ENCODE peak calls at places on chromosomes 5 and 9, in six cellular contexts. L, V, D, Z, G and A are unnamed samples.

GRCh38 chr9:107226431-107226830 is 56.6 kb upstream of the RAD23B start:
- DNase-seq in V (no peak), L (no peak), Z (no peak), D (no peak), G (peak), A (no peak)

GRCh38 chr5:2213121-2213730 is 330.5 kb upstream of the IRX4 start:
- DNase-seq in G (no peak), L (no peak), V (no peak), Z (no peak), D (no peak), A (no peak)

GRCh38 chr9:136431782-136432350 is 7.8 kb downstream of the INPP5E start:
- DNase-seq in G (no peak), D (no peak), Z (no peak), L (no peak), V (no peak), A (no peak)

GRCh38 chr9:121604242-121604641 is 47.2 kb upstream of the DAB2IP start:
- DNase-seq in V (no peak), L (no peak), Z (no peak), D (no peak), G (peak), A (no peak)

GRCh38 chr9:114031948-114032688 is 46.0 kb downstream of the AMBP start:
- DNase-seq in G (no peak), Z (no peak), L (peak), D (no peak), V (peak), A (no peak)

GRCh38 chr5:103519550-103519949 is 43.0 kb downstream of the NUDT12 start:
- DNase-seq in V (no peak), L (no peak), G (peak), Z (no peak), D (peak), A (no peak)

GRCh38 chr5:135324897-135325650 is 74.0 kb downstream of the MACROH2A1 start:
- DNase-seq in Z (no peak), V (no peak), D (no peak), G (no peak), L (no peak), A (no peak)

GRCh38 chr5:61614606-61615005 is 282.5 kb downstream of the ZSWIM6 start:
- DNase-seq in G (no peak), V (no peak), D (no peak), Z (no peak), L (no peak), A (no peak)

GRCh38 chr9:25427898-25428297 is 250.3 kb downstream of the TUSC1 start:
- DNase-seq in Z (no peak), L (no peak), D (no peak), G (no peak), V (no peak), A (no peak)

GRCh38 chr9:93097496-93098205 is 1.6 kb downstream of the CARD19 start:
- DNase-seq in Z (no peak), D (no peak), G (no peak), V (peak), L (no peak), A (no peak)

GRCh38 chr5:175541264-175541663 is 62.9 kb downstream of the SFXN1 start:
- DNase-seq in L (no peak), V (no peak), G (no peak), D (no peak), Z (no peak), A (no peak)

GRCh38 chr5:76583163-76584047 is 39.8 kb downstream of the F2RL2 start:
- DNase-seq in Z (no peak), V (no peak), G (peak), D (peak), L (no peak), A (no peak)

GRCh38 chr5:172830876-172831662 is 3.0 kb upstream of the ERGIC1 start:
- DNase-seq in V (peak), L (no peak), Z (no peak), G (no peak), D (peak), A (peak)

GRCh38 chr5:60185230-60186104 is 291.9 kb upstream of the PDE4D start:
- DNase-seq in G (no peak), Z (no peak), V (no peak), L (no peak), D (no peak), A (no peak)

GRCh38 chr9:77648458-77649108 is 461 bp upstream of the GNA14 start:
- DNase-seq in G (peak), D (peak), L (peak), V (no peak), Z (peak), A (no peak)

GRCh38 chr9:74528207-74528606 is 31.1 kb downstream of the RORB start:
- DNase-seq in Z (no peak), L (no peak), V (no peak), D (no peak), G (no peak), A (no peak)

GRCh38 chr5:76527685-76528161 is 95.5 kb downstream of the F2RL2 start:
- DNase-seq in L (no peak), Z (no peak), D (peak), G (peak), V (no peak), A (no peak)

GRCh38 chr9:32010322-32010721 is 374.1 kb upstream of the ACO1 start:
- DNase-seq in V (no peak), Z (no peak), L (no peak), G (no peak), D (no peak), A (no peak)
- H3K27ac ChIP-seq in V (no peak), Z (no peak), L (no peak), G (no peak), D (no peak), A (no peak)

GRCh38 chr5:167063788-167064187 is 1227.7 kb upstream of the WWC1 start:
- DNase-seq in L (no peak), Z (no peak), G (no peak), D (no peak), V (no peak), A (no peak)

GRCh38 chr5:167061695-167062094 is 1229.8 kb upstream of the WWC1 start:
- DNase-seq in L (no peak), D (no peak), G (no peak), V (no peak), Z (no peak), A (no peak)

GRCh38 chr5:167065784-167066183 is 1225.7 kb upstream of the WWC1 start:
- DNase-seq in G (no peak), L (no peak), Z (no peak), D (no peak), V (no peak), A (no peak)

GRCh38 chr5:167058481-167058880 is 1233.0 kb upstream of the WWC1 start:
- DNase-seq in V (no peak), G (no peak), D (no peak), Z (no peak), L (no peak), A (no peak)

DNA sequence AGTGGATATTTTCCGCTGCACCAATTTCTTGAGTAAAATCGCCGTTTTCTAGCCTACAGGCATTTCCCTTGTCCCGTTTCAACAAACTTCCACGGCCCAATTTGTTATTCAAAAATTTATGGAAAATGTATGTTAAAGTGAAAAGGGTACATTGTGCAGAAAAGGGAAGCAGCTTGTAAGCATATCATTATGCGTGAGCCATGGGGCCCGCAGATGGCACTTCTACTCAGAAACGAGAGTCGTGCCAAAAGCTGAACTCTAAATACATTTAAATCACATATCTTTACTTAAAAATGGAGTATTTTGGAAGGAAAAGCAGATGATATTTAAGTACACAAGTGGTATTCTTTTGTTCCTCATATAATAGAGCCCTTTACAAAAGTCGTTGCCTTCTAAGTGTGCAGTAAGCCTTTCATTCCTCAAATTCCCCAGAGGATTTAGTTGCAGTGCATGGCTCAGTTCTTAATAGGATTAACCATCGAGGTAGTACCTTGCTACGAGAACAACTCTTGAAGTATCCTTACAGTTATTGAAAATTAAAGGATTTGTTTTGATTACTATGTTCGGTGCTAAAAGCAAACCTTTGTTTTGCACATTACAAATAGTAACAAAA is 1227.1 kb upstream of the WWC1 start:
- DNase-seq in L (no peak), Z (no peak), V (no peak), D (no peak), G (peak), A (no peak)
- H3K4me3 ChIP-seq in L (no peak), Z (no peak), V (no peak), D (no peak), G (no peak), A (no peak)

DNA sequence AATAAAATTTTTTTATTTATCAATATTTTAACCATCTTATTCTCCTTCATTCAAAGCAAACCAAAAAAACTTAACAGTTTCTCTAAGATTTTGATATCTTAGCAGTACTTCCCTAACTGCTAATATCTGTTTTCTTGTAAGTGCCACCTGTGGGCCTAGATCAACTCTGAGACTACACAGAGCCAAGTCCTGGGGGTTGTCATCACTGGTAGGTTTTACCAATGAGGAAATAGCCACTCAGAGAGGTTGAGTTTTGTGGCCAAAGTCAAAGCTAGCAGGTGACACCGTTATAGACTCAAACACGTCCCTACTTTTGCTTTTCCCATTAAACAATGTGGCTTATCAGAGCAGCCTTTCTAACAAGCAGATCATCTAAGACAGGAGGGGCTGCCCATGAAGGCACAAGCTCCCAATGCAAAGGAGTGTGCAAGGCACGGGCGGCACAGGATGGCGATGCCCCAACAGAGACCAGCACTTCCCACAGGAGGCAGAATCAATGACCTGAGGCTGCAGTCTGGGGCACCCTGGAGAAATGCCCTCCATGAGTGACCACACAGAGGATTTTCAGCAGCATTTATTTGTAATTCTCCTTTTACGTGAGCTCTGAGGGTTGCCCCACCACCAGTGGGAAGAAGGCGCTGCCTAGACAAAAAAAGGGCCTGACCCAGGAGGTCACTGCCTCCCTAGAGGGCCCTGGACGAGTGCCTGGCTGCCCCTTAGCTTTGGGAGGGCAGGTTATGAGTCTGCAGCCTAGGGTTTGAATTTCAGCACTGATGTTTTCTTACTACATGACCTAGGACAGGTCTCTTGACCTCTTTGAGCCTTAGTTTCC is 7.4 kb downstream of the TBC1D2 start:
- DNase-seq in Z (no peak), L (no peak), G (no peak), D (no peak), V (no peak), A (no peak)
- H3K27ac ChIP-seq in Z (peak), L (no peak), G (no peak), D (peak), V (peak), A (peak)

DNA sequence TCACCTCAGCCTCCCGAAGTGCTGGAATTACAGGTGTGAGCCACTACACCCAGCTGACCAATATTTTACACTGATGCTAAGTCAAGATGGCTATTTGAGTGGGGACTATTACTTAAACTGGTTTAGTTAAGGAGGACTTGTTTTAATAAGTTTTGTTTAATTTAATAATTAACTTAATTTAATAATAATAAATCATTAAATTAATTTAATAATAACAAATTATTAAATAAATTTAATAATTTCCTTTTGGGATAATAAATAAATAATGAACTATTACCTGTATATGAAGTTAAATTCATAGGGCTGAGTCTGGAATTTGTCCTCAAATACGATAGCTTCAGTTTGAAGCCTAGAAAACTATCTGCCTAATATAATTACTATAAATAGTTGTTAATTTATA is 665.1 kb upstream of the COX7C start:
- DNase-seq in L (no peak), D (no peak), Z (no peak), V (no peak), G (no peak), A (no peak)
- H3K4me3 ChIP-seq in L (no peak), D (no peak), Z (no peak), V (no peak), G (no peak), A (no peak)

DNA sequence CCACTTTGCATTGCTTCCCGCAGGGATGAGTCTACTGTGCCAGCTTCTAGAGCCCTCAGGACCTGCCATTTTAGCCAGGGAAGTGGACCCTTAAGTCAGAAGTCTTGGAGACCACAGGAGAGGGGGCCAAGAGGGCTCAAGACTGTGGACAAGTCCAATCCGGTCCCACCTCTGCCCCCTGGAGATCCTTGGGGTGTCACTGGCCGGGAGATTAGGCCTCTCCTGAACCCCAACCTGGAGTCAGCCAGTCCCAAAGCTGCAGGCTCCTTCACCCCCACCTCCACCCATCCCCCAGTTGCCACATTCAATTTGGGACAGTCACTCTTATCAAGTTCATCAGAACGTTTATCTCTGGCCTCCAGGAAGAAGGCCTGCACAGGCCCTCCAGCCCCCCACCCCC is 316 bp downstream of the SLC23A1 start:
- DNase-seq in D (no peak), Z (peak), V (no peak), G (no peak), L (no peak), A (no peak)
- H3K27ac ChIP-seq in D (no peak), Z (no peak), V (no peak), G (no peak), L (peak), A (no peak)